ENCODE peak calls at places on chromosomes 6 and 20, in eight cellular contexts. One of them, this sample, is unnamed. For H3K4me1, the result is how much of the 10 kb centered on the place peaks cover.

GRCh38 chr20:57649617-57650015 is 29.4 kb upstream of the ZBP1 start:
- DNase-seq in H1: no peak
- DNase-seq in neural progenitor cell: no peak
- DNase-seq in tibial artery: no peak
- DNase-seq in H9: no peak
- DNase-seq in body of pancreas: no peak
- DNase-seq in breast epithelium: no peak
- DNase-seq in lung: no peak
- DNase-seq in this sample: no peak

GRCh38 chr6:145086197-145086596 is 649.1 kb downstream of the EPM2A start:
- DNase-seq in H1: no peak
- DNase-seq in neural progenitor cell: no peak
- DNase-seq in tibial artery: peak
- DNase-seq in H9: peak
- DNase-seq in body of pancreas: peak
- DNase-seq in breast epithelium: no peak
- DNase-seq in lung: no peak
- DNase-seq in this sample: no peak

GRCh38 chr6:14910692-14911547 is 334.9 kb upstream of the JARID2 start:
- DNase-seq in H1: no peak
- DNase-seq in neural progenitor cell: no peak
- DNase-seq in tibial artery: peak
- DNase-seq in H9: no peak
- DNase-seq in body of pancreas: peak
- DNase-seq in breast epithelium: no peak
- DNase-seq in lung: peak
- DNase-seq in this sample: no peak

GRCh38 chr6:113442040-113442439 is 415.1 kb upstream of the MARCKS start:
- DNase-seq in H1: no peak
- DNase-seq in neural progenitor cell: no peak
- DNase-seq in tibial artery: no peak
- DNase-seq in H9: no peak
- DNase-seq in body of pancreas: no peak
- DNase-seq in breast epithelium: no peak
- DNase-seq in lung: no peak
- DNase-seq in this sample: no peak

GRCh38 chr6:131206463-131207251 is 71.4 kb downstream of the AKAP7 start:
- DNase-seq in H1: no peak
- DNase-seq in neural progenitor cell: no peak
- DNase-seq in tibial artery: no peak
- DNase-seq in H9: no peak
- DNase-seq in body of pancreas: no peak
- DNase-seq in breast epithelium: no peak
- DNase-seq in lung: no peak
- DNase-seq in this sample: no peak

GRCh38 chr6:73579851-73580246 is 59.0 kb upstream of the EEF1A1 start:
- DNase-seq in H1: peak
- DNase-seq in neural progenitor cell: no peak
- DNase-seq in tibial artery: no peak
- DNase-seq in H9: peak
- DNase-seq in body of pancreas: peak
- DNase-seq in breast epithelium: no peak
- DNase-seq in lung: peak
- DNase-seq in this sample: peak

GRCh38 chr6:168372871-168373270 is 53.3 kb upstream of the DACT2 start:
- DNase-seq in H1: no peak
- DNase-seq in neural progenitor cell: no peak
- DNase-seq in tibial artery: no peak
- DNase-seq in H9: no peak
- DNase-seq in body of pancreas: no peak
- DNase-seq in breast epithelium: no peak
- DNase-seq in lung: no peak
- DNase-seq in this sample: no peak

GRCh38 chr20:35491823-35492222 is 36.4 kb downstream of the CEP250 start:
- DNase-seq in H1: no peak
- DNase-seq in neural progenitor cell: no peak
- DNase-seq in tibial artery: no peak
- DNase-seq in H9: no peak
- DNase-seq in body of pancreas: no peak
- DNase-seq in breast epithelium: no peak
- DNase-seq in lung: no peak
- DNase-seq in this sample: no peak

GRCh38 chr6:131199568-131200272 is 64.5 kb downstream of the AKAP7 start:
- DNase-seq in H1: peak
- DNase-seq in neural progenitor cell: peak
- DNase-seq in tibial artery: no peak
- DNase-seq in H9: peak
- DNase-seq in body of pancreas: peak
- DNase-seq in breast epithelium: no peak
- DNase-seq in lung: no peak
- DNase-seq in this sample: peak

GRCh38 chr6:134317471-134318131 is at the start of gene SGK1:
- DNase-seq in H1: no peak
- DNase-seq in neural progenitor cell: peak
- DNase-seq in tibial artery: no peak
- DNase-seq in H9: peak
- DNase-seq in body of pancreas: peak
- DNase-seq in breast epithelium: no peak
- DNase-seq in lung: no peak
- DNase-seq in this sample: no peak

GRCh38 chr6:20056350-20056992 is 155.8 kb downstream of the MBOAT1 start:
- DNase-seq in H1: no peak
- DNase-seq in neural progenitor cell: peak
- DNase-seq in tibial artery: no peak
- DNase-seq in H9: no peak
- DNase-seq in body of pancreas: peak
- DNase-seq in breast epithelium: no peak
- DNase-seq in lung: no peak
- DNase-seq in this sample: peak
- TF ChIP-seq CTCF in H1: peak
- TF ChIP-seq CTCF in neural progenitor cell: peak
- TF ChIP-seq CTCF in tibial artery: peak
- TF ChIP-seq CTCF in H9: peak
- TF ChIP-seq CTCF in body of pancreas: peak
- TF ChIP-seq CTCF in breast epithelium: peak
- TF ChIP-seq CTCF in lung: peak
- TF ChIP-seq CTCF in this sample: peak

GRCh38 chr20:31716818-31717477 is 5.7 kb downstream of the BCL2L1 start:
- DNase-seq in H1: no peak
- DNase-seq in neural progenitor cell: no peak
- DNase-seq in tibial artery: peak
- DNase-seq in H9: no peak
- DNase-seq in body of pancreas: no peak
- DNase-seq in breast epithelium: no peak
- DNase-seq in lung: no peak
- DNase-seq in this sample: no peak
- H3K4me1 ChIP-seq in H1: under half
- H3K4me1 ChIP-seq in neural progenitor cell: half or more
- H3K4me1 ChIP-seq in tibial artery: half or more
- H3K4me1 ChIP-seq in H9: under half
- H3K4me1 ChIP-seq in body of pancreas: half or more
- H3K4me1 ChIP-seq in breast epithelium: half or more
- H3K4me1 ChIP-seq in lung: under half
- H3K4me1 ChIP-seq in this sample: half or more

GRCh38 chr6:137697267-137697938 is 169.7 kb upstream of the TNFAIP3 start:
- DNase-seq in H1: no peak
- DNase-seq in neural progenitor cell: peak
- DNase-seq in tibial artery: no peak
- DNase-seq in H9: peak
- DNase-seq in body of pancreas: peak
- DNase-seq in breast epithelium: no peak
- DNase-seq in lung: no peak
- DNase-seq in this sample: no peak
- TF ChIP-seq CTCF in H1: peak
- TF ChIP-seq CTCF in neural progenitor cell: no peak
- TF ChIP-seq CTCF in tibial artery: no peak
- TF ChIP-seq CTCF in H9: peak
- TF ChIP-seq CTCF in body of pancreas: no peak
- TF ChIP-seq CTCF in breast epithelium: no peak
- TF ChIP-seq CTCF in lung: no peak
- TF ChIP-seq CTCF in this sample: no peak

DNA sequence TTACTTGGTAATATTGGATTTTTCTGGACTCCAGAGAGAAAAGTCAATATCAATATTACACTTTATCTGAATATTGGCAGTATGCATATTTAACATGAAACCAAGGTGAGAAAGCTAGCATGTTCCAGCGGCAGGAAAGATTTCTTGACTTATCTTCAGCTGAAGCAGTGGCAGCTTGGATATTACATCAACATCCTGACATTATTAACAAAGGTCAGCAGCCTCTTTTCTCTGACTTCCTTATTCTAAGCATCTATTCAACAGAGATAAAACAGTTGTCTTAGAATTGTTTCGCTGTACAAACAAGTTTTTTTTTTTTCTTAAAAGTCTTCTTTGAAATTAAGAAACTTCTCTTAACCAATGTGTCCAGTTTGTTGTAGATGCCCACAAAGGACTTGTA is 11.8 kb downstream of the DCBLD1 start:
- DNase-seq in H1: no peak
- DNase-seq in neural progenitor cell: no peak
- DNase-seq in tibial artery: no peak
- DNase-seq in H9: no peak
- DNase-seq in body of pancreas: no peak
- DNase-seq in breast epithelium: no peak
- DNase-seq in lung: no peak
- DNase-seq in this sample: no peak
- H3K4me1 ChIP-seq in H1: under half
- H3K4me1 ChIP-seq in neural progenitor cell: under half
- H3K4me1 ChIP-seq in tibial artery: under half
- H3K4me1 ChIP-seq in H9: under half
- H3K4me1 ChIP-seq in body of pancreas: under half
- H3K4me1 ChIP-seq in breast epithelium: under half
- H3K4me1 ChIP-seq in lung: under half
- H3K4me1 ChIP-seq in this sample: half or more

GRCh38 chr20:3189561-3190131 is 14.8 kb downstream of the DDRGK1 start:
- DNase-seq in H1: no peak
- DNase-seq in neural progenitor cell: no peak
- DNase-seq in tibial artery: no peak
- DNase-seq in H9: no peak
- DNase-seq in body of pancreas: no peak
- DNase-seq in breast epithelium: no peak
- DNase-seq in lung: no peak
- DNase-seq in this sample: no peak

GRCh38 chr20:3192226-3193015 is 12.1 kb downstream of the DDRGK1 start:
- DNase-seq in H1: no peak
- DNase-seq in neural progenitor cell: no peak
- DNase-seq in tibial artery: no peak
- DNase-seq in H9: no peak
- DNase-seq in body of pancreas: no peak
- DNase-seq in breast epithelium: no peak
- DNase-seq in lung: no peak
- DNase-seq in this sample: no peak

GRCh38 chr20:3193806-3194616 is 10.5 kb downstream of the DDRGK1 start:
- DNase-seq in H1: no peak
- DNase-seq in neural progenitor cell: no peak
- DNase-seq in tibial artery: no peak
- DNase-seq in H9: no peak
- DNase-seq in body of pancreas: no peak
- DNase-seq in breast epithelium: no peak
- DNase-seq in lung: no peak
- DNase-seq in this sample: no peak

GRCh38 chr20:3188823-3189413 is 15.6 kb downstream of the DDRGK1 start:
- DNase-seq in H1: no peak
- DNase-seq in neural progenitor cell: no peak
- DNase-seq in tibial artery: no peak
- DNase-seq in H9: no peak
- DNase-seq in body of pancreas: no peak
- DNase-seq in breast epithelium: no peak
- DNase-seq in lung: no peak
- DNase-seq in this sample: no peak

DNA sequence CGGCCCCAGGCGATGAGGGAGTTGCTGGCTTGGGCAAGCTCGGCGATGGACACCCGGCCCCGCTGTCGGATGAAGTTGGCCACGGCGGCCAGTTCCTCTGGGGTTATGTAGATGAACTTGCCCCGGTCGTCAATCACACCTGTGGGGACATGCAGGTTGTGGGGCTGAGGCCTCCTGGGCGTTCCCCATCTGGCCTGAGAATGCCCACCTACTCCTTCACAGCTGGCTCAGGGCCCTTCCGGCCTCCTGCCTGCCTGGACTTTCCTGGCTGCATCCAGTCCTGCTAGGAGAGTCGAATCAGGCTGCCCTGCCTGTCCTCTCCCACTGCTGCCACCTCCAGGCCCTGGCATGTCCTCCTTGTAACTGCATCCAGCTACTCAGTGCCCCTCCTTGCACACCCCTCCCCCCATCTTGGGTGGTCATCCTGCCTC is 13.8 kb downstream of the DDRGK1 start:
- DNase-seq in H1: no peak
- DNase-seq in neural progenitor cell: peak
- DNase-seq in tibial artery: no peak
- DNase-seq in H9: peak
- DNase-seq in body of pancreas: no peak
- DNase-seq in breast epithelium: no peak
- DNase-seq in lung: no peak
- DNase-seq in this sample: no peak
- TF ChIP-seq CTCF in H1: no peak
- TF ChIP-seq CTCF in neural progenitor cell: no peak
- TF ChIP-seq CTCF in tibial artery: no peak
- TF ChIP-seq CTCF in H9: no peak
- TF ChIP-seq CTCF in body of pancreas: no peak
- TF ChIP-seq CTCF in breast epithelium: no peak
- TF ChIP-seq CTCF in lung: no peak
- TF ChIP-seq CTCF in this sample: no peak